ENCODE peak calls at places on chromosomes 11 and 22, in five cellular contexts. K, G, O, P and T are unnamed samples.

GRCh38 chr11:59782080-59782479 is 26.9 kb downstream of the STX3 start:
- DNase-seq in P (no peak), O (no peak), G (no peak), K (no peak), T (no peak)

GRCh38 chr11:104609297-104609696 is 289.0 kb downstream of the CASP12 start:
- DNase-seq in K (peak), P (no peak), O (peak), G (peak), T (peak)

GRCh38 chr11:33701831-33702230 is 1.2 kb upstream of the C11orf91 start:
- DNase-seq in P (no peak), G (peak), O (peak), K (no peak), T (no peak)

GRCh38 chr11:134131628-134132244 is 62.9 kb downstream of the JAM3 start:
- DNase-seq in K (no peak), G (no peak), P (no peak), O (no peak), T (no peak)

GRCh38 chr11:2691991-2692841 is 7.6 kb downstream of the KCNQ1OT1 start:
- DNase-seq in K (no peak), P (no peak), O (no peak), G (no peak), T (no peak)

GRCh38 chr11:235180-235997 is 753 bp downstream of the SIRT3 start:
- DNase-seq in P (peak), O (no peak), G (peak), K (no peak), T (no peak)

GRCh38 chr22:47092896-47093311 is 330.5 kb downstream of the TBC1D22A start:
- DNase-seq in G (peak), K (no peak), P (no peak), O (peak), T (peak)

GRCh38 chr22:30609260-30610185 is 2.5 kb downstream of the TCN2 start:
- DNase-seq in G (peak), O (peak), K (peak), P (peak), T (peak)

GRCh38 chr11:36362902-36363301 is 66.8 kb downstream of the PRR5L start:
- DNase-seq in P (no peak), G (peak), O (peak), K (no peak), T (peak)

GRCh38 chr11:127675602-127676001 is 675.0 kb upstream of the KIRREL3 start:
- DNase-seq in O (no peak), K (no peak), P (no peak), G (no peak), T (no peak)

GRCh38 chr11:89015614-89016013 is 50.2 kb downstream of the GRM5 start:
- DNase-seq in K (no peak), P (no peak), O (no peak), G (no peak), T (no peak)

GRCh38 chr11:115577701-115578100 is 73.5 kb upstream of the CADM1 start:
- DNase-seq in G (no peak), P (no peak), O (no peak), K (no peak), T (no peak)

GRCh38 chr11:86174101-86175046 is 70.2 kb upstream of the EED start:
- DNase-seq in K (no peak), P (no peak), G (peak), O (peak), T (peak)

GRCh38 chr11:114284021-114284420 is 12.2 kb upstream of the NNMT start:
- DNase-seq in O (no peak), P (no peak), G (no peak), K (no peak), T (no peak)

GRCh38 chr11:88478136-88478785 is 140.7 kb upstream of the CTSC start:
- DNase-seq in P (no peak), K (no peak), O (peak), G (no peak), T (no peak)